ENCODE peak calls at places on chromosomes 12 and 14, in six cellular contexts. M, T, D, F, I and P are unnamed samples.

GRCh38 chr12:49188205-49188915 is 520 bp downstream of the TUBA1A start:
- DNase-seq in D (peak), T (peak), I (peak), F (peak), M (peak), P (peak)

GRCh38 chr12:92886131-92886530 is 43.0 kb downstream of the EEA1 start:
- DNase-seq in M (no peak), T (peak), I (no peak), D (no peak), F (no peak), P (no peak)

GRCh38 chr12:103169-103981 is 36.8 kb downstream of the IQSEC3 start:
- DNase-seq in F (no peak), D (no peak), M (no peak), I (no peak), T (peak), P (no peak)

GRCh38 chr14:28356819-28357218 is 409.8 kb upstream of the FOXG1 start:
- DNase-seq in F (no peak), I (no peak), T (no peak), M (peak), D (no peak), P (no peak)

GRCh38 chr12:120571299-120571698 is 9.9 kb downstream of the POP5 start:
- DNase-seq in D (peak), F (no peak), T (no peak), M (no peak), I (no peak), P (no peak)

GRCh38 chr12:129966086-129966640 is 62.3 kb upstream of the TMEM132D start:
- DNase-seq in I (no peak), D (no peak), F (no peak), T (no peak), M (no peak), P (no peak)

GRCh38 chr12:20367731-20368652 is at the start of gene PDE3A:
- DNase-seq in I (peak), D (peak), M (peak), T (peak), F (peak), P (no peak)

GRCh38 chr12:124410354-124411175 is 115.7 kb downstream of the RFLNA start:
- DNase-seq in D (peak), T (no peak), I (no peak), M (no peak), F (no peak), P (no peak)

GRCh38 chr14:104420990-104421389 is 158.6 kb upstream of the C14orf180 start:
- DNase-seq in D (no peak), I (no peak), F (peak), T (no peak), M (no peak), P (no peak)

GRCh38 chr12:44155349-44155748 is 319.5 kb downstream of the TMEM117 start:
- DNase-seq in M (peak), D (no peak), F (no peak), I (no peak), T (peak), P (no peak)

GRCh38 chr12:5524116-5524768 is 92.3 kb downstream of the NTF3 start:
- DNase-seq in M (no peak), T (no peak), F (no peak), D (no peak), I (no peak), P (no peak)

GRCh38 chr14:78631551-78631950 is 461.4 kb downstream of the NRXN3 start:
- DNase-seq in T (no peak), I (no peak), M (no peak), F (no peak), D (no peak), P (no peak)

GRCh38 chr14:92408186-92408585 is 85.2 kb downstream of the SLC24A4 start:
- DNase-seq in M (peak), F (no peak), I (no peak), D (peak), T (peak), P (no peak)

GRCh38 chr14:69247691-69248440 is 12.1 kb upstream of the GALNT16 start:
- DNase-seq in I (no peak), T (no peak), F (no peak), M (no peak), D (peak), P (no peak)

GRCh38 chr14:26323781-26324363 is 274.0 kb downstream of the NOVA1 start:
- DNase-seq in F (no peak), I (no peak), M (no peak), D (no peak), T (peak), P (no peak)

GRCh38 chr12:81245918-81246611 is 168.2 kb downstream of the ACSS3 start:
- DNase-seq in D (no peak), T (peak), I (no peak), F (no peak), M (peak), P (no peak)

GRCh38 chr12:107900588-107900987 is 126.1 kb downstream of the ASCL4 start:
- DNase-seq in M (no peak), D (no peak), I (no peak), T (no peak), F (no peak), P (no peak)

GRCh38 chr14:105087963-105088811 is 23.0 kb upstream of the GPR132 start:
- DNase-seq in I (peak), D (peak), M (peak), T (peak), F (peak), P (no peak)

GRCh38 chr12:82964446-82964845 is 277.7 kb downstream of the TMTC2 start:
- DNase-seq in D (no peak), I (no peak), F (no peak), M (peak), T (peak), P (no peak)

GRCh38 chr12:18135509-18135908 is 45.5 kb upstream of the RERGL start:
- DNase-seq in F (no peak), T (no peak), M (no peak), I (peak), D (no peak), P (no peak)

GRCh38 chr14:81219821-81220487 is 805 bp downstream of the GTF2A1 start:
- DNase-seq in T (peak), I (peak), F (peak), M (peak), D (peak), P (peak)

GRCh38 chr14:89254201-89254919 is 162.7 kb downstream of the FOXN3 start:
- DNase-seq in F (no peak), T (no peak), M (no peak), D (no peak), I (no peak), P (no peak)

GRCh38 chr14:73295198-73295796 is 58.0 kb downstream of the PAPLN start:
- DNase-seq in I (peak), D (peak), F (no peak), M (peak), T (peak), P (no peak)

GRCh38 chr14:75370416-75371205 is 57.2 kb upstream of the JDP2 start:
- DNase-seq in M (no peak), I (no peak), F (no peak), T (no peak), D (no peak), P (no peak)

GRCh38 chr12:11815397-11815796 is 165.9 kb downstream of the ETV6 start:
- DNase-seq in M (peak), F (no peak), T (peak), D (no peak), I (no peak), P (no peak)

GRCh38 chr12:6167327-6168280 is 32.6 kb upstream of the CD9 start:
- DNase-seq in F (peak), I (peak), M (peak), T (no peak), D (peak), P (no peak)

GRCh38 chr12:79925492-79925891 is 9.4 kb downstream of the PPP1R12A start:
- DNase-seq in D (no peak), T (no peak), M (no peak), F (no peak), I (no peak), P (no peak)

GRCh38 chr12:51342416-51342815 is 4.1 kb downstream of the CELA1 start:
- DNase-seq in M (no peak), D (no peak), I (no peak), F (no peak), T (no peak), P (no peak)

GRCh38 chr14:75648066-75648838 is 12.4 kb downstream of the ERG28 start:
- DNase-seq in M (peak), D (peak), T (peak), I (peak), F (no peak), P (no peak)

GRCh38 chr12:110585231-110585799 is 2.2 kb upstream of the PPTC7 start:
- DNase-seq in M (peak), F (no peak), T (no peak), I (no peak), D (peak), P (peak)

GRCh38 chr14:64764641-64765520 is 60.7 kb downstream of the PLEKHG3 start:
- DNase-seq in F (peak), D (peak), M (peak), T (peak), I (peak), P (peak)

GRCh38 chr12:124622326-124622725 is 54.9 kb upstream of the NCOR2 start:
- DNase-seq in F (no peak), D (no peak), I (no peak), T (no peak), M (no peak), P (no peak)

GRCh38 chr12:58142991-58143390 is 201.6 kb downstream of the ATP23 start:
- DNase-seq in D (no peak), T (no peak), M (no peak), F (no peak), I (no peak), P (no peak)